ENCODE peak calls at places on chromosomes 12 and 14, in five cellular contexts. D is A549, V is SK-N-SH, T is ovary, R is PC-3. W is an unnamed sample.

GRCh38 chr12:65965358-65965757 is 141.1 kb downstream of the HMGA2 start:
- DNase-seq in D (peak; percentile 51), V (no peak), T (no peak), R (peak; percentile 70), W (no peak)

GRCh38 chr14:68342216-68342615 is 450.7 kb downstream of the ZFP36L1 start:
- DNase-seq in D (no peak), V (no peak), T (no peak), R (no peak), W (no peak)

GRCh38 chr14:54465654-54466053 is 23.1 kb downstream of the GMFB start:
- DNase-seq in D (no peak), V (no peak), T (no peak), R (no peak), W (no peak)

GRCh38 chr12:70246580-70246979 is 3.3 kb downstream of the CNOT2 start:
- DNase-seq in D (no peak), V (no peak), T (no peak), R (peak; percentile 8), W (no peak)

GRCh38 chr14:75242546-75243273 is 35.9 kb upstream of the FOS start:
- DNase-seq in D (no peak), V (no peak), T (no peak), R (peak; percentile 29), W (peak; percentile 66)

GRCh38 chr14:72549848-72550247 is 344.1 kb downstream of the DPF3 start:
- DNase-seq in D (no peak), V (no peak), T (no peak), R (no peak), W (no peak)

GRCh38 chr14:20970983-20971704 is 15.9 kb downstream of the RNASE2 start:
- DNase-seq in D (peak; percentile 87), V (peak; percentile 87), T (peak; percentile 86), R (peak; percentile 89), W (peak; percentile 72)

GRCh38 chr12:99453831-99454538 is 193.6 kb upstream of the GARIN6 start:
- DNase-seq in D (no peak), V (no peak), T (no peak), R (no peak), W (no peak)

GRCh38 chr12:53219956-53220856 is 11.8 kb downstream of the RARG start:
- DNase-seq in D (peak; percentile 88), V (peak; percentile 90), T (peak; percentile 69), R (peak; percentile 75), W (peak; percentile 68)

GRCh38 chr14:23358042-23358441 is 5.4 kb upstream of the SLC22A17 start:
- DNase-seq in D (no peak), V (no peak), T (no peak), R (no peak), W (no peak)

GRCh38 chr12:47990351-47991105 is 13.7 kb downstream of the COL2A1 start:
- DNase-seq in D (no peak), V (no peak), T (no peak), R (no peak), W (no peak)

GRCh38 chr14:85558505-85558904 is 28.6 kb downstream of the FLRT2 start:
- DNase-seq in D (no peak), V (no peak), T (no peak), R (no peak), W (no peak)

GRCh38 chr14:86961106-86961716 is 1031.8 kb downstream of the GALC start:
- DNase-seq in D (peak; percentile 18), V (peak; percentile 29), T (no peak), R (peak; percentile 38), W (peak; percentile 8)

GRCh38 chr12:18250313-18250916 is 10.9 kb upstream of the PIK3C2G start:
- DNase-seq in D (peak; percentile 66), V (peak; percentile 26), T (no peak), R (peak; percentile 75), W (peak; percentile 25)

GRCh38 chr12:18998343-18999270 is 130.9 kb upstream of the PLEKHA5 start:
- DNase-seq in D (peak; percentile 11), V (peak; percentile 50), T (no peak), R (peak; percentile 67), W (peak; percentile 46)

GRCh38 chr12:113684053-113684907 is 212.6 kb upstream of the LHX5 start:
- DNase-seq in D (no peak), V (peak; percentile 61), T (no peak), R (peak; percentile 53), W (no peak)

GRCh38 chr14:72771561-72771960 is 122.3 kb downstream of the DPF3 start:
- DNase-seq in D (no peak), V (no peak), T (no peak), R (no peak), W (no peak)

GRCh38 chr12:26874501-26875296 is 41.7 kb upstream of the ITPR2 start:
- DNase-seq in D (no peak), V (no peak), T (no peak), R (no peak), W (no peak)

GRCh38 chr12:77013091-77013490 is 52.3 kb downstream of the E2F7 start:
- DNase-seq in D (no peak), V (no peak), T (no peak), R (no peak), W (no peak)

GRCh38 chr12:119594399-119594730 is 791 bp downstream of the TMEM233 start:
- DNase-seq in D (no peak), V (peak; percentile 51), T (no peak), R (no peak), W (no peak)

GRCh38 chr14:54123836-54124235 is 167.2 kb upstream of the BMP4 start:
- DNase-seq in D (no peak), V (no peak), T (no peak), R (no peak), W (no peak)

GRCh38 chr14:57390806-57391562 is 598 bp downstream of the NAA30 start:
- DNase-seq in D (peak; percentile 48), V (peak; percentile 78), T (peak; percentile 32), R (peak; percentile 61), W (peak; percentile 14)

GRCh38 chr14:54447231-54447692 is 6.1 kb upstream of the CNIH1 start:
- DNase-seq in D (peak; percentile 72), V (no peak), T (no peak), R (peak; percentile 94), W (peak; percentile 80)

GRCh38 chr12:14643247-14643646 is 53.2 kb downstream of the GUCY2C start:
- DNase-seq in D (no peak), V (no peak), T (no peak), R (no peak), W (no peak)
- H3K27ac ChIP-seq in D (no peak overlapping the region), V (no peak overlapping the region), T (no peak overlapping the region), R (no peak overlapping the region), W (no peak overlapping the region)

GRCh38 chr14:55673048-55673447 is 93.0 kb downstream of the KTN1 start:
- DNase-seq in D (no peak), V (no peak), T (no peak), R (no peak), W (no peak)
- H3K27ac ChIP-seq in D (no peak overlapping the region), V (no peak overlapping the region), T (no peak overlapping the region), R (no peak overlapping the region), W (no peak overlapping the region)

GRCh38 chr14:104749958-104750529 is 2.9 kb upstream of the SIVA1 start:
- DNase-seq in D (no peak), V (no peak), T (no peak), R (peak; percentile 43), W (no peak)

GRCh38 chr14:104749111-104749649 is 3.8 kb upstream of the SIVA1 start:
- DNase-seq in D (no peak), V (no peak), T (no peak), R (peak; percentile 70), W (peak; percentile 55)

GRCh38 chr14:104752338-104752734 is 611 bp upstream of the SIVA1 start:
- DNase-seq in D (no peak), V (no peak), T (no peak), R (no peak), W (no peak)

GRCh38 chr14:104751539-104752337 is 1.2 kb upstream of the SIVA1 start:
- DNase-seq in D (no peak), V (peak; percentile 55), T (peak; percentile 67), R (no peak), W (no peak)

GRCh38 chr14:104750658-104751057 is 2.3 kb upstream of the SIVA1 start:
- DNase-seq in D (peak; percentile 48), V (no peak), T (no peak), R (peak; percentile 24), W (no peak)
- H3K27ac ChIP-seq in D (no peak overlapping the region), V (no peak overlapping the region), T (no peak overlapping the region), R (no peak overlapping the region), W (peak overlapping the region; percentile 94)

GRCh38 chr14:76958975-76959710 is 69.4 kb downstream of the IRF2BPL start:
- DNase-seq in D (peak; percentile 87), V (peak; percentile 77), T (no peak), R (peak; percentile 57), W (peak; percentile 49)
- H3K27ac ChIP-seq in D (peak overlapping the region; percentile 100), V (peak overlapping the region; percentile 99), T (no peak overlapping the region), R (peak overlapping the region; percentile 35), W (peak overlapping the region; percentile 100)

DNA sequence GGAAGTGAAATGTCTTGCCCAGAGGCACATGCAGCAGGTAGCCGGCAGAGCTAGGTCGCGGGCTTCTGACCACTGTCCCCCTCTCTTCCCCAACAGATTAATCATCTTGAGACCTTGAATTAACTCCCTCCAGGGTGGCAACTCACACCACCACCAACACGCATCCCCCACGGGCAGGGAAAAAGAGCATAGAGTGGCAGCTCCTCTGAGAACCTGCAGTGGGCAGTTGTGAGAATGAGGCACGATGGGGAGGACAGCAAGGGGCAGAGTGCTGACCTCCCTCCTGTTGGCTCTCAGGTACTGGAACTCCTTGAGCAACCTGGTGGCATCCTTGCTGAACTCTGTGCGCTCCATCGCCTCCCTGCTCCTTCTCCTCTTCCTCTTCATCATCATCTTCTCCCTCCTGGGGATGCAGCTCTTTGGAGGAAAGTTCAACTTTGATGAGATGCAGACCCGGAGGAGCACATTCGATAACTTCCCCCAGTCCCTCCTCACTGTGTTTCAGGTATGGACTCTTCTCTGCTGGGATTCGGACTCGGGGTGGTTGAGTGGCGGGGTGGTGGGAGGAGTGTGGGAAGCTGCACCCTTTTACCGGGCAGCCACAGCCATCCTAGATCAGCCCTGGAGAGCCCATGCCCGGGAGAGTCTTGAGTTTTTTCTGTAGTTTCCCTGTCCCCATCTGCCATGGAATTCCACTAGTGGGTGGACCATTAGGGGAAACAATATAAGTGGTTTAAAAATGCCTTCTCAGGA is 213.3 kb upstream of the FKBP4 start:
- DNase-seq in D (no peak), V (no peak), T (no peak), R (no peak), W (no peak)
- H3K27ac ChIP-seq in D (no peak overlapping the region), V (no peak overlapping the region), T (no peak overlapping the region), R (no peak overlapping the region), W (no peak overlapping the region)

DNA sequence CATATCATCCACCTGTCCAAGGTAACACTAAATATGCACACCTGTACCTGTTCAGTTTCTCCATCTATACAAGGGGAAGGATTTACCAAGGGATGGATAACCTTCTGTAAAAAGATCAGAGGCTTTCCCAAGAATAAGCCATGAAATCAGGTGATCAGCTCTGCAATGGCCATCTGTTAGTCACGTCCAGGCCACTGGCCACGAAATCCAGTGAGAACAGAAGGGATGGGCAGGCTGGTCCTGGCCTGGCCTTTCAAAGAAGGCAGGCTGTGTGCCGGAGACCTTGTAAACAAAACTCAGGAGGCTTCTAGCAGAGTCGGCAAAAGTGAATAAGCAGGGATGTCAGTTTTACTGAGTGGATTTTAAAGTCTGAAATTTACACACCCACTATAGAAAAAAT is 68.5 kb downstream of the RNF34 start:
- DNase-seq in D (no peak), V (no peak), T (no peak), R (no peak), W (no peak)
- H3K27ac ChIP-seq in D (no peak overlapping the region), V (no peak overlapping the region), T (no peak overlapping the region), R (no peak overlapping the region), W (no peak overlapping the region)

GRCh38 chr14:81478446-81478845 is 55.2 kb downstream of the SEL1L start:
- DNase-seq in D (no peak), V (no peak), T (no peak), R (no peak), W (no peak)
- H3K27ac ChIP-seq in D (no peak overlapping the region), V (no peak overlapping the region), T (no peak overlapping the region), R (no peak overlapping the region), W (no peak overlapping the region)

GRCh38 chr14:61438860-61439765 is 117.7 kb downstream of the PRKCH start:
- DNase-seq in D (peak; percentile 76), V (no peak), T (no peak), R (peak; percentile 96), W (peak; percentile 44)
- H3K27ac ChIP-seq in D (peak overlapping the region; percentile 88), V (no peak overlapping the region), T (no peak overlapping the region), R (peak overlapping the region; percentile 76), W (peak overlapping the region; percentile 37)

W was measured in RWPE1.